ENCODE peak calls at places on chromosomes 16 and 17, in seven cellular contexts. W is mammary epithelial cell, R is GM23338, Q is heart left ventricle, D is brain microvascular endothelial cell, S is IMR-90, F is fibroblast of lung. Y is an unnamed sample. For H3K36me3, the result is how much of the 10 kb centered on the place peaks cover.

GRCh38 chr16:16075463-16076399 is 126.3 kb downstream of the ABCC1 start:
- DNase-seq in F (peak), W (no peak), S (peak), R (no peak), Q (peak), D (no peak), Y (no peak)

GRCh38 chr16:12160815-12161550 is 184.4 kb downstream of the SNX29 start:
- DNase-seq in S (no peak), W (no peak), F (no peak), Q (no peak), R (no peak), D (no peak), Y (no peak)

GRCh38 chr16:79871906-79872305 is 271.4 kb upstream of the MAF start:
- DNase-seq in W (no peak), Q (no peak), R (no peak), S (no peak), F (no peak), D (no peak), Y (peak)

GRCh38 chr17:30506423-30506822 is 29.2 kb downstream of the GOSR1 start:
- DNase-seq in F (no peak), S (no peak), W (no peak), R (no peak), Q (no peak), D (no peak), Y (no peak)

GRCh38 chr16:85441189-85441889 is 171.8 kb upstream of the GSE1 start:
- DNase-seq in Q (no peak), D (no peak), S (no peak), R (peak), F (no peak), W (no peak), Y (no peak)

GRCh38 chr17:66791337-66791736 is 43.6 kb upstream of the CACNG5 start:
- DNase-seq in Q (no peak), S (no peak), D (no peak), W (no peak), F (no peak), R (no peak), Y (no peak)

GRCh38 chr16:54424043-54424451 is 137.5 kb upstream of the IRX3 start:
- DNase-seq in D (no peak), F (no peak), S (no peak), W (peak), Q (no peak), R (no peak), Y (peak)

GRCh38 chr16:20866161-20866772 is 33.9 kb downstream of the DCUN1D3 start:
- DNase-seq in W (peak), Q (peak), F (peak), S (peak), R (no peak), D (peak), Y (peak)

GRCh38 chr16:82092711-82093110 is 57.7 kb downstream of the HSD17B2 start:
- DNase-seq in W (no peak), S (peak), Q (no peak), D (no peak), R (no peak), F (peak), Y (peak)

GRCh38 chr17:19766421-19767270 is 18.5 kb upstream of the ALDH3A1 start:
- DNase-seq in R (peak), W (peak), S (peak), F (peak), D (peak), Q (peak), Y (no peak)

GRCh38 chr17:15483416-15483815 is 16.0 kb upstream of the CDRT4 start:
- DNase-seq in D (no peak), R (no peak), F (no peak), Q (no peak), S (no peak), W (no peak), Y (no peak)

DNA sequence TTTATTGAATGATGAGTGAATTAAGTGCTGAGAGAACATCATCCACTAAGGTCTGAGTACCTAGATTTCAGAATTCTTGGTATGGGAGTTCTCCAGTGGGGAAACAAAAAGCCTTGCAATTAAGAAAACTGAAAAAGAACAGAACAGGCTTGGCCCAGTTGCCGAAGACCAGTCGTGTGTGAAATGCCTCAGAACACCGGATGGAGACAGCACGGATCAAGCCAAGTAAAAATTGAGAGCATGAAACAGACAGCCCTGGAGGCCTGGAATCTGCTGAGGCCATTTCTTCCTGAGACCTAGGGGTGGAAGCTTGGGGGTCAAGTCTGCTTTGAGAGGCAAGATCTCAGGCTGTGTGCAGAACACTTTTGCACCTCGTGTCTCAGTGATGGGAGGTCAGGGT is 43.3 kb downstream of the GRIN2A start:
- DNase-seq in R (no peak), S (no peak), F (no peak), Q (no peak), D (no peak), W (no peak), Y (no peak)
- H3K36me3 ChIP-seq in R (under half), S (under half), F (under half), Q (under half), D (under half), W (under half), Y (under half)

GRCh38 chr16:49000594-49000993 is 281.0 kb downstream of the CBLN1 start:
- DNase-seq in F (no peak), Q (no peak), S (no peak), D (no peak), R (peak), W (peak), Y (no peak)
- TF ChIP-seq CTCF in F (peak), Q (no peak), S (peak), D (peak), R (peak), W (peak), Y (peak)

GRCh38 chr17:38600416-38600815 is 5.3 kb downstream of the SRCIN1 start:
- DNase-seq in R (no peak), F (no peak), W (no peak), Q (no peak), S (no peak), D (no peak), Y (no peak)

GRCh38 chr17:38602453-38602852 is 3.3 kb downstream of the SRCIN1 start:
- DNase-seq in F (no peak), S (no peak), W (no peak), R (peak), D (no peak), Q (peak), Y (no peak)

GRCh38 chr17:38600906-38601305 is 4.8 kb downstream of the SRCIN1 start:
- DNase-seq in R (peak), Q (no peak), D (no peak), S (no peak), F (no peak), W (no peak), Y (no peak)

GRCh38 chr17:38602862-38603785 is 2.6 kb downstream of the SRCIN1 start:
- DNase-seq in D (no peak), F (no peak), W (no peak), Q (peak), S (no peak), R (peak), Y (no peak)

GRCh38 chr17:38601539-38602351 is 4.0 kb downstream of the SRCIN1 start:
- DNase-seq in W (no peak), R (peak), D (no peak), S (no peak), Q (no peak), F (no peak), Y (no peak)
- H3K4me3 ChIP-seq in W (no peak), R (peak), D (no peak), S (no peak), Q (no peak), F (no peak), Y (no peak)

DNA sequence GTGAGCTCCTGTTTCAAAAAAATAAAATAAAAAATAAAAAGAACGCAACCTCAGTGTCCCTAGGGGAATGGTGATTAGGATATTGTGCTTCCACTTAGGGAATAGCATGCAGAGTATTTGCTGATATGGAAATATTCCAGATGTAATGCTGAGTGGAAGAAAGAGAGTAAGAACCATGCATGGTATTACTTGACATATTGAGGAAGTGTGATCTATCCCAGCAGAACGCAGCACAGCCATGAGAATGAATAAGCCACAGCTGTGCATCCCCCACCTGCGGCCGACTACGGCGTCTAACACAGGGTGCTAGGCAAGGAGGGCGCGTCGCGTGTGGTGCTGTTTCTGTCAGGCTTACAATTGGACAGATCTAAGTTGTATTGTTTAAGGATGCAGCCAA is 49.5 kb downstream of the FOXK2 start:
- DNase-seq in Q (peak), F (no peak), S (no peak), R (no peak), W (no peak), D (no peak), Y (no peak)
- H3K36me3 ChIP-seq in Q (under half), F (under half), S (under half), R (under half), W (under half), D (under half), Y (under half)

GRCh38 chr16:51049678-51050378 is 101.2 kb downstream of the SALL1 start:
- DNase-seq in S (no peak), W (no peak), Q (no peak), D (no peak), R (peak), F (no peak), Y (no peak)
- TF ChIP-seq CTCF in S (no peak), W (peak), Q (no peak), D (no peak), R (peak), F (no peak), Y (no peak)

GRCh38 chr17:49554694-49555494 is 20.8 kb upstream of the NXPH3 start:
- DNase-seq in S (no peak), D (no peak), Q (no peak), W (no peak), F (no peak), R (no peak), Y (no peak)
- H3K4me3 ChIP-seq in S (no peak), D (no peak), Q (no peak), W (no peak), F (no peak), R (no peak), Y (no peak)

GRCh38 chr17:75812096-75813001 is 27.7 kb downstream of the UNK start:
- DNase-seq in F (no peak), W (no peak), R (no peak), Q (no peak), S (peak), D (no peak), Y (no peak)
- H3K36me3 ChIP-seq in F (under half), W (under half), R (under half), Q (under half), S (half or more), D (under half), Y (under half)

DNA sequence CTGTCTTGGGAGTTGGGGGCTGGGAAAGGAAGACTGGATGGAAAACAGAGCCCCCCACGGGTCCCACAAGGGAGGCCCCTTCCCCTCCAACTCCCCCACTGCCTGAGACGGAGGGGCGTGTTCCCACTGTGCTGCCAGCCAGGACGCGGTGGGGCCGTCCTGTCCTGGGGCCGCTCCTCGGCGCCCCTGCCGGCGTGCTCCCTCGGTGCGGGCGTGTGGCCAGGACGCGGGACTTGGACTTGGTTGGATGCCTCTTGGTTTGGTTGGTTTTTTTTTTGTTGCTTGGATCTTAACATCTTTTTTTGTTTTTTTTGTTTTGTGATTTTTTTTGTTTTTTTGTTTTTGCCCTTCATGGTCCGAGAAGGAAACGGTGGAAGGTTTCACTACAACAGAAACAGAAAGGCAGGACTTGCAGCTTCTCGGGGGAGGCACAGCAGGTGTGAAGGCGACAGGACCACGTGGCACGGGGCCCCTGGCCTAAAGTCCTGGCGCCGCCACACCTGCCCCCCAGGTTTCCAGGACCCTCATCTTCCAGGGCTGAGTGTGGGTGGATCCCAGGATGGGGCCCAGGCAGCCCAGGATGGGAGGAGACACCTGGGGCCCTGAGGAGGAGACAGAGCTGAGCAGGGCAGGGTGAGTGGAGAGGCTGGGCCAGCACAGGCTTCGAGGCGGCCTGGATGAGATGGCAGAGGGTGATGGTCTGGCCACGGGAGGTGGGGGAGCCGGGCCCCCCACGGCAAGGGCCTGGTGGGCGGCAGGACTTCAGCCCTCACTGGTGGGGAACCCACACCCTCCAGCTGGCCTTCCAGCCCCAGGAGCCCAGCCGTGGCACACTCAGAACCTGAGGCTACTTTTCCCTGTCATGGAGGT is 16.1 kb downstream of the ENGASE start:
- DNase-seq in F (peak), S (no peak), W (no peak), Q (no peak), R (peak), D (no peak), Y (no peak)
- TF ChIP-seq CTCF in F (peak), S (peak), W (no peak), Q (peak), R (no peak), D (peak), Y (peak)

GRCh38 chr16:57982345-57982744 is 11.4 kb upstream of the CNGB1 start:
- DNase-seq in R (no peak), S (no peak), Q (no peak), D (no peak), W (no peak), F (no peak), Y (no peak)

GRCh38 chr16:57986196-57986595 is 14.3 kb downstream of the ZNF319 start:
- DNase-seq in Q (peak), W (no peak), D (no peak), S (no peak), R (no peak), F (no peak), Y (no peak)

GRCh38 chr16:57985204-57986121 is 14.5 kb upstream of the CNGB1 start:
- DNase-seq in S (no peak), Q (peak), D (no peak), F (no peak), W (no peak), R (peak), Y (peak)

GRCh38 chr16:57987441-57988177 is 12.9 kb downstream of the ZNF319 start:
- DNase-seq in W (no peak), Q (peak), F (no peak), R (no peak), S (no peak), D (no peak), Y (no peak)

GRCh38 chr16:57984443-57985203 is 13.7 kb upstream of the CNGB1 start:
- DNase-seq in R (peak), D (peak), W (peak), Q (peak), S (peak), F (peak), Y (peak)
- H3K4me3 ChIP-seq in R (peak), D (peak), W (peak), Q (peak), S (peak), F (peak), Y (peak)

DNA sequence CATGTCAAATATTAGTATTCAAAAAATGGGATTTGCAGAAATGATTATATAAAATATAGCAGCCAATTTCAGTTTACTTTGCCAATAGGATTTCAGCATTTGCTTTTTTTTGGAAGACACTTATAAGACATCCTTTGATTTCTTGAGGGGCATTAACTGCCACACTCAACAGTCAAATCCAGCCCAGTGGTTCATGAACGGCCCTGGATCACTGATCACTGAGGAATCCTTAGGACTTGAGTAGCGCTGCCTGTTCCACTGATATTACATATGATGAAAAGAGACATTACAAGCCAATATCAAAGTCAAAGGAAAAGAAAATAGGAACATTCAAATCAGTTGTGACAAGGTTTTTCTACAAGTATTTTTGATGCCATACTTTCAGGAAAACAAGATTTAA is 21.0 kb upstream of the YWHAE start:
- DNase-seq in F (no peak), W (no peak), R (no peak), Q (no peak), S (no peak), D (no peak), Y (no peak)
- H3K36me3 ChIP-seq in F (under half), W (under half), R (under half), Q (under half), S (under half), D (under half), Y (under half)

Y was measured in bronchial epithelial cell.